ENCODE peak calls at places on chromosomes 4 and X, in four cellular contexts. One of them, this sample, is unnamed.
A peak's percentile ranks its signal among the peaks of the same experiment; 100 is the strongest.

GRCh38 chrX:30615229-30615628 is 37.7 kb upstream of the TASL start:
- DNase-seq in HepG2: no peak
- DNase-seq in GM12878: no peak
- DNase-seq in K562: no peak
- DNase-seq in this sample: no peak

GRCh38 chr4:66927937-66928336 is 617.4 kb downstream of the CENPC start:
- DNase-seq in K562: no peak
- DNase-seq in HepG2: no peak
- DNase-seq in GM12878: no peak
- DNase-seq in this sample: no peak

GRCh38 chrX:3659761-3660160 is 53.7 kb downstream of the PRKX start:
- DNase-seq in K562: no peak
- DNase-seq in GM12878: no peak
- DNase-seq in HepG2: no peak
- DNase-seq in this sample: no peak

GRCh38 chr4:147802346-147802745 is 70.5 kb downstream of the ARHGAP10 start:
- DNase-seq in GM12878: no peak
- DNase-seq in K562: no peak
- DNase-seq in HepG2: no peak
- DNase-seq in this sample: no peak

GRCh38 chr4:125432078-125432477 is 117.3 kb downstream of the FAT4 start:
- DNase-seq in HepG2: peak; percentile 0
- DNase-seq in K562: no peak
- DNase-seq in GM12878: no peak
- DNase-seq in this sample: peak; percentile 44

GRCh38 chrX:103477496-103477895 is 41.8 kb downstream of the RAB40A start:
- DNase-seq in HepG2: no peak
- DNase-seq in K562: no peak
- DNase-seq in GM12878: no peak
- DNase-seq in this sample: no peak

GRCh38 chr4:162116085-162116784 is 47.6 kb downstream of the FSTL5 start:
- DNase-seq in GM12878: no peak
- DNase-seq in K562: no peak
- DNase-seq in HepG2: no peak
- DNase-seq in this sample: no peak

GRCh38 chr4:113604955-113605354 is 156.6 kb downstream of the CAMK2D start:
- DNase-seq in K562: no peak
- DNase-seq in HepG2: no peak
- DNase-seq in GM12878: no peak
- DNase-seq in this sample: no peak

GRCh38 chr4:186227744-186228513 is 622 bp downstream of the KLKB1 start:
- DNase-seq in GM12878: no peak
- DNase-seq in HepG2: no peak
- DNase-seq in K562: no peak
- DNase-seq in this sample: no peak

GRCh38 chr4:184988611-184989010 is 29.7 kb upstream of the HELT start:
- DNase-seq in K562: no peak
- DNase-seq in GM12878: no peak
- DNase-seq in HepG2: no peak
- DNase-seq in this sample: no peak

GRCh38 chr4:139144161-139144859 is 32.7 kb downstream of the ELF2 start:
- DNase-seq in HepG2: no peak
- DNase-seq in GM12878: no peak
- DNase-seq in K562: no peak
- DNase-seq in this sample: peak; percentile 43

GRCh38 chrX:38149016-38149415 is 71.7 kb downstream of the SRPX start:
- DNase-seq in GM12878: no peak
- DNase-seq in K562: no peak
- DNase-seq in HepG2: no peak
- DNase-seq in this sample: no peak

GRCh38 chr4:88779431-88779830 is 81.8 kb upstream of the NAP1L5 start:
- DNase-seq in HepG2: no peak
- DNase-seq in GM12878: no peak
- DNase-seq in K562: no peak
- DNase-seq in this sample: no peak

GRCh38 chr4:121706595-121707021 is 9.8 kb upstream of the ANXA5 start:
- DNase-seq in HepG2: no peak
- DNase-seq in GM12878: no peak
- DNase-seq in K562: no peak
- DNase-seq in this sample: no peak

GRCh38 chrX:25151749-25152148 is 136.0 kb upstream of the ARX start:
- DNase-seq in HepG2: no peak
- DNase-seq in GM12878: no peak
- DNase-seq in K562: no peak
- DNase-seq in this sample: no peak

GRCh38 chr4:7023901-7024300 is 19.3 kb upstream of the TADA2B start:
- DNase-seq in K562: no peak
- DNase-seq in HepG2: no peak
- DNase-seq in GM12878: no peak
- DNase-seq in this sample: no peak
- TF ChIP-seq NR2C2 in K562: no peak
- TF ChIP-seq NR2C2 in HepG2: no peak
- TF ChIP-seq NR2C2 in GM12878: no peak
- TF ChIP-seq NR2C2 in this sample: no peak

GRCh38 chr4:1035510-1035909 is 24.1 kb downstream of the FGFRL1 start:
- DNase-seq in HepG2: peak; percentile 67
- DNase-seq in GM12878: no peak
- DNase-seq in K562: no peak
- DNase-seq in this sample: no peak
- TF ChIP-seq NR2C2 in HepG2: no peak
- TF ChIP-seq NR2C2 in GM12878: no peak
- TF ChIP-seq NR2C2 in K562: no peak
- TF ChIP-seq NR2C2 in this sample: no peak

GRCh38 chr4:40283968-40284367 is 51.2 kb upstream of the CHRNA9 start:
- DNase-seq in GM12878: no peak
- DNase-seq in HepG2: no peak
- DNase-seq in K562: no peak
- DNase-seq in this sample: no peak

GRCh38 chr4:40283413-40283812 is 51.7 kb upstream of the CHRNA9 start:
- DNase-seq in HepG2: no peak
- DNase-seq in K562: no peak
- DNase-seq in GM12878: no peak
- DNase-seq in this sample: no peak

GRCh38 chr4:40280586-40280985 is 54.5 kb upstream of the CHRNA9 start:
- DNase-seq in GM12878: no peak
- DNase-seq in K562: no peak
- DNase-seq in HepG2: no peak
- DNase-seq in this sample: no peak

GRCh38 chr4:40281099-40281498 is 54.0 kb upstream of the CHRNA9 start:
- DNase-seq in GM12878: no peak
- DNase-seq in K562: no peak
- DNase-seq in HepG2: no peak
- DNase-seq in this sample: no peak

DNA sequence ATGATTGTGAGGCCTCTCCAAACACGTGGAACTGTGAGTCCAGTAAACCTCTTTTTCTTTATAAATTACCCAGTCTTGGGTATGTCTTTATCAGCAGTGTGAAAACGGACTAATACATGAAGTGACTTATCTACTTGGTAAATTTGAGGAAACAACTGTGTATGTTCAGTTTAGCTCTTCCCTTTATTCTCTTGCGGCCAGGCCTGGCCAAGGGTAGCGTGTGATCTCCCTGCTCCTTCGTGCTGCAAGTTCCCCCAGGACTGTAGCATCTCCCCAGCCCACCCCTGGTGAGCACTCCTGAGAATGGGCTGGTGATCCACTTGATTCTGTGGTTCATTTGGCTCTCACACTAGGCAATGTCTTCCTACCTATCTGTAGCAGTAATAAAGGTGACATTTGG is 53.2 kb upstream of the CHRNA9 start:
- DNase-seq in GM12878: no peak
- DNase-seq in HepG2: no peak
- DNase-seq in K562: no peak
- DNase-seq in this sample: no peak
- TF ChIP-seq NR2C2 in GM12878: no peak
- TF ChIP-seq NR2C2 in HepG2: no peak
- TF ChIP-seq NR2C2 in K562: no peak
- TF ChIP-seq NR2C2 in this sample: no peak

GRCh38 chr4:183729430-183730328 is 70.6 kb downstream of the TRAPPC11 start:
- DNase-seq in GM12878: no peak
- DNase-seq in HepG2: peak; percentile 27
- DNase-seq in K562: no peak
- DNase-seq in this sample: no peak
- TF ChIP-seq NR2C2 in GM12878: no peak
- TF ChIP-seq NR2C2 in HepG2: no peak
- TF ChIP-seq NR2C2 in K562: no peak
- TF ChIP-seq NR2C2 in this sample: no peak

DNA sequence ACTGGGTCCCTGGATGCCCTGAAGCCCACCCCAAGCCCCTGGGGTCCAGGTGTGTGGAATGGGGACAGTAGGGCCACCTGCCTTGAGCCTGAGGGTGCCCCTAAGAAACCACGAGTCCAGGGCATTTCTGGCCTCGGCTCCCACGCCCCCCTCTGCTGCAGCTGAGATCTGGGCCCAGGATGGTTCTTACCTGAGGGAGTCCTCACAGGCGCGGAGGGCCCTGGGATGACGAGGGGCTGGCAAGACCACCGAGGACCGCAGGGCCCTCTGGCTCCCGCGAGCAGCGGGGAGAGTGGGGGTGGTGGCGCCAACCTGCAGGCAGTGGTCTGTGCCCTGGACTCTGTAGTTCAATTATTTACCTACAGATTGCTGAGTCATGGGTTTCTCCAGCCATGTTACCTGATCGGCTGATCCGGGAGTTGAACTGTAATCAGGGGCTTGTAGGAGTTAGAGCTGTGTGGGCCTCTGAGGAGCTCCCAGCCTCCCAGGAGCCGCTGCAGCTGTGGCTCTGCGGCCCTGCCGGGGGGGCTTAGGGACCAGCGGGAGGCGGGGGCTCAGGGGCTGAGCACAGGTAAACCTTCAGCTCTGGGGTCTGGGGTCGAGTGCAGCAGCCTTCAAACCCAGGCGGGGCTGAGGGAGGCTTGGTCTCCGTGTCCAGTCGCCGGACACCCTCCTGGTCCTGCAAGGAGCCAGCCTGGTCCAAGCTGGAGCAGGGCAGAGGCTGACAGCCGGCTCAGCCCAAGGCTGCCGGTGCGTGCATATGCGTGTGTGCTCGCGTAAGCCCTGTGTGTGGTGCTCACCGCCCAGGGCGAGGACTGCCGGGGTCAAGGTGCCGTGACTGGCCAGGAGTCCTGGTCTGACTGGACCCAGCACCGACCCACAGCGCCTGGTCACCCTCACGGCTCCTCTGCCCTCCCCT is at the start of gene SLC26A1:
- DNase-seq in GM12878: no peak
- DNase-seq in K562: peak; percentile 55
- DNase-seq in HepG2: peak; percentile 95
- DNase-seq in this sample: no peak
- TF ChIP-seq NR2C2 in GM12878: no peak
- TF ChIP-seq NR2C2 in K562: no peak
- TF ChIP-seq NR2C2 in HepG2: no peak
- TF ChIP-seq NR2C2 in this sample: no peak

GRCh38 chrX:44742480-44743155 is 101.2 kb upstream of the DUSP21 start:
- DNase-seq in K562: no peak
- DNase-seq in HepG2: no peak
- DNase-seq in GM12878: no peak
- DNase-seq in this sample: no peak
- TF ChIP-seq NR2C2 in K562: no peak
- TF ChIP-seq NR2C2 in HepG2: no peak
- TF ChIP-seq NR2C2 in GM12878: no peak
- TF ChIP-seq NR2C2 in this sample: no peak

DNA sequence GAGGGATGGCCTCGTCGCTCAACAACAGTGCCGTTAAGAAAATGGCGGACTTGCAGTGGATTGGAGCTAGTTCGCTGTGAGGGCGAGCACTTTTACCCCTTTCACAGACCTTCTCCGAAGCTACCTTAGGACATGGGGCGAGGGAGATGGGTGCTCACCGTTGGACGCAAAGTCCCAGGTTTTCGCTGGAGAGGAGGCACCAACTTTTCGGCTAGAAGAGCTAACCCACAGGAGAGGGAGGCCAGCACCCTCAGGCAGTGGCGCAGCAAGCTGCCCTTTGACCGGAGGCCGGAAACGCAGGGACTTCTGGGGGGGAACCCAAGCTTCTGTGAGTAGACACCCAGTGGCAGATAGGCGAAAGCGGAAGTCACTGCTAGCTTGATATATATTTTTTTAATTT is 93.1 kb upstream of the IL13RA1 start:
- DNase-seq in HepG2: no peak
- DNase-seq in K562: no peak
- DNase-seq in GM12878: no peak
- DNase-seq in this sample: no peak
- TF ChIP-seq NR2C2 in HepG2: no peak
- TF ChIP-seq NR2C2 in K562: no peak
- TF ChIP-seq NR2C2 in GM12878: no peak
- TF ChIP-seq NR2C2 in this sample: no peak

This sample was measured in WTC11.